ENCODE peak calls at places on chromosomes 6 and 20, in four cellular contexts. One of them, this sample, is unnamed.

GRCh38 chr6:166253277-166254229 is 54.6 kb downstream of the PRR18 start:
- DNase-seq in nephron progenitor cell: peak
- DNase-seq in NCI-H1092 treated with DMSO at 0.1 percent for 48 hours: peak
- DNase-seq in posterior vena cava: peak
- DNase-seq in this sample: no peak

GRCh38 chr6:167096991-167097390 is 25.9 kb upstream of the CCR6 start:
- DNase-seq in nephron progenitor cell: no peak
- DNase-seq in NCI-H1092 treated with DMSO at 0.1 percent for 48 hours: no peak
- DNase-seq in posterior vena cava: no peak
- DNase-seq in this sample: no peak

GRCh38 chr20:60837386-60837785 is 414.7 kb upstream of the CDH4 start:
- DNase-seq in NCI-H1092 treated with DMSO at 0.1 percent for 48 hours: no peak
- DNase-seq in nephron progenitor cell: no peak
- DNase-seq in posterior vena cava: no peak
- DNase-seq in this sample: no peak

GRCh38 chr6:31576897-31577341 is 1.6 kb downstream of the TNF start:
- DNase-seq in NCI-H1092 treated with DMSO at 0.1 percent for 48 hours: no peak
- DNase-seq in nephron progenitor cell: no peak
- DNase-seq in posterior vena cava: no peak
- DNase-seq in this sample: peak

GRCh38 chr6:53300656-53301551 is 47.8 kb downstream of the ELOVL5 start:
- DNase-seq in posterior vena cava: no peak
- DNase-seq in NCI-H1092 treated with DMSO at 0.1 percent for 48 hours: no peak
- DNase-seq in nephron progenitor cell: no peak
- DNase-seq in this sample: peak

GRCh38 chr20:32357869-32358631 is at the start of gene ASXL1:
- DNase-seq in posterior vena cava: peak
- DNase-seq in NCI-H1092 treated with DMSO at 0.1 percent for 48 hours: peak
- DNase-seq in nephron progenitor cell: peak
- DNase-seq in this sample: peak

GRCh38 chr6:71433441-71433840 is 144.8 kb downstream of the OGFRL1 start:
- DNase-seq in posterior vena cava: no peak
- DNase-seq in nephron progenitor cell: no peak
- DNase-seq in NCI-H1092 treated with DMSO at 0.1 percent for 48 hours: no peak
- DNase-seq in this sample: no peak

GRCh38 chr20:2244993-2245392 is 50.8 kb upstream of the TGM3 start:
- DNase-seq in posterior vena cava: no peak
- DNase-seq in nephron progenitor cell: peak
- DNase-seq in NCI-H1092 treated with DMSO at 0.1 percent for 48 hours: no peak
- DNase-seq in this sample: no peak

GRCh38 chr6:1162367-1163275 is 149.3 kb upstream of the FOXQ1 start:
- DNase-seq in NCI-H1092 treated with DMSO at 0.1 percent for 48 hours: no peak
- DNase-seq in nephron progenitor cell: no peak
- DNase-seq in posterior vena cava: no peak
- DNase-seq in this sample: no peak

GRCh38 chr6:45709834-45710233 is 305.8 kb downstream of the CLIC5 start:
- DNase-seq in nephron progenitor cell: no peak
- DNase-seq in NCI-H1092 treated with DMSO at 0.1 percent for 48 hours: no peak
- DNase-seq in posterior vena cava: no peak
- DNase-seq in this sample: peak

GRCh38 chr6:53151676-53152075 is 3.0 kb upstream of the GCM1 start:
- DNase-seq in posterior vena cava: no peak
- DNase-seq in nephron progenitor cell: no peak
- DNase-seq in NCI-H1092 treated with DMSO at 0.1 percent for 48 hours: no peak
- DNase-seq in this sample: no peak

This sample was measured in activated CD8-positive, alpha-beta memory T cell treated with anti-CD3 and anti-CD28 coated beads, Interleukin-2, amount 10 ng/mL, durations not matched to agents 7 days and 5 days.